ENCODE peak calls at places on chromosomes 3 and 15, in seven cellular contexts. D, T, I, S, F, Q and Z are unnamed samples.

GRCh38 chr3:15519096-15519495 is 2.4 kb downstream of the COLQ start:
- DNase-seq in Q (no peak), I (no peak), D (no peak), T (no peak), F (no peak), S (no peak), Z (no peak)

GRCh38 chr15:41955807-41956525 is 16.4 kb downstream of the EHD4 start:
- DNase-seq in T (no peak), I (no peak), S (peak), F (no peak), D (no peak), Q (no peak), Z (no peak)

GRCh38 chr3:66441124-66441523 is 59.7 kb downstream of the LRIG1 start:
- DNase-seq in S (no peak), Q (no peak), I (no peak), T (no peak), D (peak), F (peak), Z (no peak)

GRCh38 chr3:184993394-184993793 is 159.5 kb downstream of the C3orf70 start:
- DNase-seq in T (no peak), I (no peak), S (no peak), F (no peak), D (no peak), Q (no peak), Z (no peak)

GRCh38 chr3:30644615-30645014 is 38.2 kb downstream of the TGFBR2 start:
- DNase-seq in I (no peak), F (peak), S (peak), D (peak), Q (no peak), T (no peak), Z (peak)

GRCh38 chr3:196471551-196471950 is 32.0 kb downstream of the RNF168 start:
- DNase-seq in T (no peak), F (no peak), I (no peak), D (no peak), Q (no peak), S (no peak), Z (no peak)

GRCh38 chr3:32148356-32148755 is 41.9 kb downstream of the GPD1L start:
- DNase-seq in Q (no peak), F (no peak), I (no peak), S (no peak), D (no peak), T (no peak), Z (no peak)

GRCh38 chr3:112333002-112333385 is at the start of gene CD200:
- DNase-seq in I (peak), Q (peak), F (no peak), D (no peak), S (no peak), T (peak), Z (peak)

GRCh38 chr15:55279746-55280351 is 9.8 kb downstream of the RAB27A start:
- DNase-seq in D (peak), S (peak), F (peak), T (no peak), Q (peak), I (no peak), Z (peak)

GRCh38 chr3:11910971-11911531 is 64.4 kb upstream of the TAMM41 start:
- DNase-seq in T (no peak), Q (no peak), D (no peak), S (peak), F (no peak), I (no peak), Z (no peak)

GRCh38 chr3:195703776-195704175 is 17.0 kb upstream of the MUC20 start:
- DNase-seq in I (no peak), S (no peak), T (no peak), D (no peak), Q (no peak), F (no peak), Z (no peak)

GRCh38 chr15:66195621-66196230 is 57.8 kb downstream of the MEGF11 start:
- DNase-seq in Q (no peak), D (no peak), F (no peak), I (no peak), S (no peak), T (no peak), Z (no peak)

GRCh38 chr15:25408428-25408827 is 30.4 kb downstream of the UBE3A start:
- DNase-seq in F (no peak), S (no peak), Q (no peak), D (no peak), I (no peak), T (no peak), Z (no peak)

GRCh38 chr15:31236184-31237041 is 90.2 kb upstream of the KLF13 start:
- DNase-seq in D (peak), I (peak), F (peak), Q (no peak), T (no peak), S (peak), Z (no peak)

GRCh38 chr15:25759421-25759820 is 103.7 kb downstream of the ATP10A start:
- DNase-seq in I (no peak), S (no peak), Q (no peak), F (no peak), T (no peak), D (no peak), Z (no peak)

GRCh38 chr15:66748320-66748779 is 46.3 kb downstream of the SMAD6 start:
- DNase-seq in T (no peak), S (no peak), D (peak), Q (no peak), F (peak), I (no peak), Z (no peak)

GRCh38 chr15:50911641-50912040 is 3.2 kb downstream of the AP4E1 start:
- DNase-seq in I (no peak), Q (no peak), T (no peak), S (no peak), D (no peak), F (no peak), Z (no peak)